ENCODE peak calls at places on chromosomes 2 and 18, in seven cellular contexts. T is effector CD4-positive, alpha-beta T cell; U is amygdala; B is body of pancreas; V is lower leg skin; A is HFFc6; R is stimulated activated CD4-positive, alpha-beta T cell treated with anti-CD3 and anti-CD28 coated beads, Interleukin-2, amount 100 ng/mL, for 24 hours. G is an unnamed sample.

GRCh38 chr2:234827096-234827860 is 124.5 kb upstream of the SH3BP4 start:
- DNase-seq in T (no peak), U (no peak), B (no peak), V (no peak), A (no peak), R (no peak), G (no peak)

GRCh38 chr2:128636802-128637147 is 318.1 kb upstream of the HS6ST1 start:
- DNase-seq in T (no peak), U (no peak), B (no peak), V (no peak), A (no peak), R (no peak), G (no peak)

GRCh38 chr2:70789304-70790078 is 952 bp downstream of the FIGLA start:
- DNase-seq in T (peak; percentile 12), U (peak; percentile 40), B (peak; percentile 75), V (peak; percentile 44), A (peak; percentile 19), R (peak; percentile 78), G (peak; percentile 60)

GRCh38 chr2:207474871-207475485 is 54.8 kb upstream of the CREB1 start:
- DNase-seq in T (peak; percentile 53), U (no peak), B (peak; percentile 46), V (no peak), A (peak; percentile 55), R (peak; percentile 23), G (no peak)

GRCh38 chr2:66940082-66940481 is 457.1 kb upstream of the ETAA1 start:
- DNase-seq in T (no peak), U (no peak), B (no peak), V (no peak), A (no peak), R (no peak), G (no peak)

GRCh38 chr2:15822151-15823044 is 118.0 kb upstream of the MYCN start:
- DNase-seq in T (no peak), U (no peak), B (no peak), V (no peak), A (no peak), R (no peak), G (no peak)

GRCh38 chr2:142030735-142031134 is 100.1 kb downstream of the LRP1B start:
- DNase-seq in T (no peak), U (no peak), B (no peak), V (no peak), A (no peak), R (no peak), G (no peak)

GRCh38 chr18:79334496-79335233 is 61.1 kb upstream of the NFATC1 start:
- DNase-seq in T (no peak), U (no peak), B (no peak), V (no peak), A (no peak), R (no peak), G (no peak)

GRCh38 chr2:236464140-236464539 is 105.5 kb upstream of the ACKR3 start:
- DNase-seq in T (no peak), U (no peak), B (no peak), V (no peak), A (no peak), R (no peak), G (no peak)

GRCh38 chr18:59180150-59180845 is 39.7 kb upstream of the GRP start:
- DNase-seq in T (no peak), U (no peak), B (no peak), V (no peak), A (peak; percentile 76), R (no peak), G (no peak)

GRCh38 chr2:190947711-190948251 is 66.2 kb downstream of the STAT1 start:
- DNase-seq in T (no peak), U (no peak), B (peak; percentile 37), V (no peak), A (peak; percentile 57), R (no peak), G (no peak)

GRCh38 chr2:108215794-108216211 is 24.0 kb upstream of the SULT1C3 start:
- DNase-seq in T (no peak), U (peak; percentile 5), B (peak; percentile 27), V (no peak), A (peak; percentile 60), R (no peak), G (no peak)

GRCh38 chr2:43178602-43179542 is 47.5 kb downstream of the ZFP36L2 start:
- DNase-seq in T (no peak), U (no peak), B (peak; percentile 89), V (peak; percentile 78), A (peak; percentile 59), R (no peak), G (no peak)

GRCh38 chr2:239355724-239356123 is 45.1 kb downstream of the HDAC4 start:
- DNase-seq in T (no peak), U (no peak), B (no peak), V (no peak), A (no peak), R (no peak), G (no peak)

GRCh38 chr2:41720702-41721344 is 327.0 kb upstream of the PKDCC start:
- DNase-seq in T (no peak), U (no peak), B (no peak), V (no peak), A (no peak), R (no peak), G (no peak)

GRCh38 chr2:26086155-26086634 is 52.3 kb downstream of the RAB10 start:
- DNase-seq in T (no peak), U (no peak), B (no peak), V (no peak), A (peak; percentile 75), R (peak; percentile 15), G (no peak)

GRCh38 chr2:73111300-73112025 is 1.3 kb downstream of the RAB11FIP5 start:
- DNase-seq in T (no peak), U (no peak), B (peak; percentile 64), V (no peak), A (peak; percentile 42), R (peak; percentile 22), G (no peak)

GRCh38 chr2:165601866-165602636 is 132.6 kb downstream of the CSRNP3 start:
- DNase-seq in T (no peak), U (no peak), B (no peak), V (no peak), A (no peak), R (no peak), G (no peak)

GRCh38 chr2:138922973-138923563 is 142.9 kb upstream of the NXPH2 start:
- DNase-seq in T (no peak), U (no peak), B (no peak), V (no peak), A (no peak), R (no peak), G (no peak)

GRCh38 chr2:149559341-149560068 is 28.1 kb downstream of the MMADHC start:
- DNase-seq in T (no peak), U (no peak), B (no peak), V (no peak), A (no peak), R (no peak), G (no peak)

G was measured in stimulated activated naive B cell treated with anti-CD40 and anti-IgM and Interleukin-4, amounts not matched to agents 10 μg/mL and 1 μg/mL and 100 μg/mL, for 72 hours.